ENCODE peak calls at places on chromosomes 13 and 19, in five cellular contexts. D is T-helper 2 cell; W is MG63; Y is stimulated activated CD4-positive, alpha-beta T cell treated with anti-CD3 and anti-CD28 coated beads, Interleukin-1b, Interleukin-23, amount 100 ng/mL, for 24 hours; V is activated effector memory CD4-positive, alpha-beta T cell treated with Interleukin-2 at 50 U/mL for 16 hours. C is an unnamed sample.

GRCh38 chr13:109874921-109875454 is 88.6 kb upstream of the IRS2 start:
- DNase-seq in D (no peak), W (no peak), Y (no peak), V (no peak), C (no peak)

GRCh38 chr13:34570954-34571353 is 371.1 kb upstream of the NBEA start:
- DNase-seq in D (no peak), W (no peak), Y (no peak), V (no peak), C (no peak)

GRCh38 chr19:18469245-18470107 is 31.5 kb upstream of the ISYNA1 start:
- DNase-seq in D (peak; percentile 38), W (peak; percentile 46), Y (peak; percentile 49), V (peak; percentile 38), C (peak; percentile 28)

GRCh38 chr19:7349231-7349591 is 474 bp downstream of the ARHGEF18 start:
- DNase-seq in D (no peak), W (no peak), Y (no peak), V (no peak), C (no peak)

GRCh38 chr19:3275068-3275582 is 50.7 kb downstream of the CELF5 start:
- DNase-seq in D (no peak), W (no peak), Y (no peak), V (no peak), C (no peak)

GRCh38 chr19:17379221-17379631 is 2.1 kb upstream of the PLVAP start:
- DNase-seq in D (no peak), W (no peak), Y (no peak), V (no peak), C (no peak)

GRCh38 chr19:2385053-2385721 is 25.1 kb downstream of the TMPRSS9 start:
- DNase-seq in D (no peak), W (peak; percentile 49), Y (no peak), V (no peak), C (peak; percentile 3)

GRCh38 chr13:80157261-80157942 is 183.5 kb downstream of the SPRY2 start:
- DNase-seq in D (no peak), W (no peak), Y (no peak), V (no peak), C (no peak)

GRCh38 chr13:99542788-99543406 is 41.6 kb downstream of the TM9SF2 start:
- DNase-seq in D (peak; percentile 2), W (no peak), Y (peak; percentile 8), V (peak; percentile 35), C (no peak)

C was measured in effector CD8-positive, alpha-beta T cell.